ENCODE peak calls at places on chromosomes 4 and X, in ten cellular contexts. Q, W, J, B, L, K, S, Y, X and R are unnamed samples. For H3K36me3, the result is how much of the 10 kb centered on the place peaks cover.

GRCh38 chr4:147633643-147634042 is 16.4 kb downstream of the TMEM184C start:
- DNase-seq in X (no peak), Q (no peak), B (no peak), S (no peak), W (no peak), K (no peak), Y (no peak), J (no peak), L (no peak), R (no peak)

GRCh38 chr4:80058740-80059139 is 14.3 kb downstream of the ANTXR2 start:
- DNase-seq in W (no peak), K (no peak), Y (no peak), L (peak), B (no peak), J (no peak), Q (peak), S (no peak), X (no peak), R (no peak)

GRCh38 chr4:97589481-97590196 is 553.6 kb downstream of the STPG2 start:
- DNase-seq in L (no peak), K (no peak), X (no peak), B (no peak), Q (no peak), S (no peak), W (no peak), J (no peak), Y (no peak), R (no peak)

GRCh38 chrX:37726346-37726745 is 40.8 kb downstream of the XK start:
- DNase-seq in W (no peak), J (no peak), Y (no peak), S (no peak), L (no peak), B (no peak), Q (no peak), X (no peak), K (no peak), R (no peak)

GRCh38 chrX:153726286-153727107 is 1.8 kb downstream of the ABCD1 start:
- DNase-seq in J (peak), B (peak), K (no peak), Y (peak), W (peak), S (peak), L (peak), X (peak), Q (peak), R (peak)

GRCh38 chr4:140238353-140239041 is 84.5 kb upstream of the MAML3 start:
- DNase-seq in X (peak), L (no peak), S (peak), W (peak), Q (peak), K (peak), Y (peak), B (peak), J (peak), R (peak)

GRCh38 chrX:8273451-8273894 is 102.4 kb upstream of the VCX2 start:
- DNase-seq in J (no peak), Y (no peak), S (no peak), X (no peak), Q (peak), W (no peak), B (no peak), L (no peak), K (no peak), R (no peak)

GRCh38 chr4:153939570-153939969 is 150.7 kb upstream of the SFRP2 start:
- DNase-seq in W (no peak), Q (no peak), L (no peak), J (no peak), K (no peak), S (no peak), B (no peak), X (no peak), Y (no peak), R (no peak)

GRCh38 chr4:24010573-24010972 is 120.7 kb upstream of the PPARGC1A start:
- DNase-seq in W (no peak), K (no peak), B (no peak), Y (no peak), J (no peak), Q (no peak), X (no peak), L (no peak), S (no peak), R (no peak)

GRCh38 chr4:84496356-84497219 is 2.5 kb downstream of the NKX6-1 start:
- DNase-seq in W (peak), Q (peak), J (no peak), S (no peak), K (no peak), B (no peak), X (peak), L (no peak), Y (no peak), R (no peak)

GRCh38 chr4:89645512-89645911 is 191.4 kb downstream of the SNCA start:
- DNase-seq in Y (no peak), Q (no peak), S (no peak), X (no peak), K (no peak), W (no peak), L (no peak), J (no peak), B (no peak), R (no peak)

GRCh38 chr4:89640620-89641366 is 196.2 kb downstream of the SNCA start:
- DNase-seq in Y (no peak), Q (peak), K (peak), S (no peak), L (no peak), W (peak), J (peak), X (peak), B (no peak), R (peak)

GRCh38 chr4:89639395-89639794 is 197.6 kb downstream of the SNCA start:
- DNase-seq in X (no peak), K (no peak), W (no peak), Q (no peak), Y (no peak), J (no peak), L (no peak), S (no peak), B (no peak), R (no peak)

DNA sequence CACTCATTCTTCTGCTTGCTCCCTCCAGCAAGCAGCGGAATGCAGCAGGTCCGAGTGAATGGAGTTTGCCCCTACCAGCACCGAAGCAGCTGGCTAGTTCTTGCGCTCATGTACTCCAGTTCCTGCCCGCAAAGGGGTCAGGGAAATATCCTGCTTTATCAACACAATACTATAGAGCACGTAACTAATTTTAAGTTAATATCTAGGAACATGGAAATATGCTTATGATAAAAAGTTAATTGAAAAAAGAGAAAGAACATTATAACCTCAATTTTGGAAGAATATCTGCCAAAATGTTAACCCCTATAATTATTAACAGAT is 195.6 kb downstream of the SNCA start:
- DNase-seq in Q (no peak), B (no peak), S (no peak), W (no peak), K (no peak), Y (no peak), L (no peak), J (no peak), X (no peak), R (no peak)
- H3K4me3 ChIP-seq in Q (no peak), B (no peak), S (no peak), W (no peak), K (no peak), Y (no peak), L (no peak), J (peak), X (peak), R (no peak)

GRCh38 chr4:168999836-169000235 is 10.2 kb downstream of the CBR4 start:
- DNase-seq in S (no peak), Y (no peak), Q (no peak), K (no peak), L (no peak), W (no peak), B (no peak), J (no peak), X (no peak), R (no peak)
- H3K36me3 ChIP-seq in S (half or more), Y (under half), Q (under half), K (under half), L (under half), W (under half), B (under half), J (under half), X (under half), R (under half)

GRCh38 chrX:45750639-45751038 is 550.0 kb upstream of the DIPK2B start:
- DNase-seq in J (no peak), B (no peak), X (no peak), W (no peak), K (no peak), Q (no peak), Y (no peak), S (no peak), L (no peak), R (no peak)
- H3K4me3 ChIP-seq in J (no peak), B (no peak), X (no peak), W (no peak), K (no peak), Q (no peak), Y (no peak), S (no peak), L (no peak), R (no peak)

GRCh38 chr4:92237559-92237958 is 66.2 kb upstream of the GRID2 start:
- DNase-seq in Y (no peak), K (no peak), X (no peak), Q (no peak), J (no peak), B (no peak), L (no peak), W (no peak), S (no peak), R (no peak)
- H3K36me3 ChIP-seq in Y (under half), K (under half), X (under half), Q (under half), J (under half), B (under half), L (under half), W (under half), S (under half), R (under half)

GRCh38 chr4:55517526-55518229 is 29.0 kb downstream of the CLOCK start:
- DNase-seq in Q (no peak), S (no peak), J (no peak), L (no peak), X (no peak), B (no peak), Y (no peak), W (no peak), K (no peak), R (no peak)
- H3K4me3 ChIP-seq in Q (no peak), S (no peak), J (no peak), L (no peak), X (no peak), B (no peak), Y (no peak), W (no peak), K (no peak), R (no peak)

DNA sequence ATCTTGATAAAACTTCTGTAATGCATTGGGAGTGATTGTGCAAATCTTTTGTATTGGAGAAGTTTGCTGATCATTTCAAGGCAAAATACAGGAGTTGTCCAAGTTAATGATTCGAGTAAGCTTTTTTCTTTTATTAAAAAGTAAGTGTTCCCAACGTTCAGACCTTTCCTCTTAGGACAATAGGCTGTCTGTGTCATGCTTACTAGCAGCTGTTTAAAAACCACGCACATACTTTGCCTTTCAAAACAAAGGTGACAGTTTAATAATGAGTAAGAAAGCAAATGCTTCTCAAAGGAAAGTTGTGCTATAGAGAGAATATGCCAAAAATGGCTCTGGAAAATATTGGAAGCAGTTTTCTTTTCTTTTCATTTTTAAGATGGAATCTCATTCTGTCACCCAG is 11.2 kb downstream of the TRAPPC11 start:
- DNase-seq in J (no peak), Y (no peak), Q (no peak), S (no peak), W (no peak), B (no peak), K (no peak), L (no peak), X (no peak), R (no peak)
- H3K36me3 ChIP-seq in J (under half), Y (half or more), Q (half or more), S (half or more), W (under half), B (under half), K (half or more), L (under half), X (under half), R (under half)

GRCh38 chr4:48493485-48494100 is 3.5 kb downstream of the ZAR1 start:
- DNase-seq in W (no peak), B (no peak), X (no peak), S (no peak), L (no peak), Y (no peak), K (no peak), Q (peak), J (no peak), R (no peak)

GRCh38 chr4:48491514-48492176 is 1.6 kb downstream of the ZAR1 start:
- DNase-seq in B (no peak), X (no peak), K (no peak), Q (no peak), L (no peak), J (no peak), S (no peak), W (peak), Y (no peak), R (no peak)

GRCh38 chr4:48490012-48490679 is at the start of gene ZAR1:
- DNase-seq in W (peak), J (no peak), S (no peak), K (no peak), Y (no peak), Q (no peak), L (no peak), B (no peak), X (no peak), R (no peak)

GRCh38 chr4:48489683-48490011 is 405 bp upstream of the ZAR1 start:
- DNase-seq in W (no peak), Y (no peak), L (no peak), B (no peak), Q (no peak), J (no peak), K (no peak), S (no peak), X (no peak), R (no peak)

GRCh38 chr4:48490680-48491513 is 845 bp downstream of the ZAR1 start:
- DNase-seq in Y (no peak), Q (no peak), W (peak), B (no peak), K (no peak), X (no peak), J (no peak), S (peak), L (no peak), R (no peak)
- H3K4me3 ChIP-seq in Y (no peak), Q (peak), W (peak), B (peak), K (peak), X (no peak), J (no peak), S (peak), L (no peak), R (peak)

GRCh38 chr4:17624821-17625220 is 10.4 kb downstream of the MED28 start:
- DNase-seq in W (no peak), X (no peak), Q (no peak), J (no peak), S (no peak), K (no peak), L (no peak), B (no peak), Y (no peak), R (no peak)

GRCh38 chr4:17619416-17620105 is 5.1 kb downstream of the MED28 start:
- DNase-seq in W (no peak), Y (no peak), B (no peak), Q (no peak), X (no peak), L (no peak), J (no peak), K (no peak), S (peak), R (no peak)

GRCh38 chr4:17618926-17619325 is 4.5 kb downstream of the MED28 start:
- DNase-seq in X (no peak), J (no peak), Q (no peak), L (no peak), B (no peak), Y (no peak), W (no peak), K (no peak), S (no peak), R (no peak)

DNA sequence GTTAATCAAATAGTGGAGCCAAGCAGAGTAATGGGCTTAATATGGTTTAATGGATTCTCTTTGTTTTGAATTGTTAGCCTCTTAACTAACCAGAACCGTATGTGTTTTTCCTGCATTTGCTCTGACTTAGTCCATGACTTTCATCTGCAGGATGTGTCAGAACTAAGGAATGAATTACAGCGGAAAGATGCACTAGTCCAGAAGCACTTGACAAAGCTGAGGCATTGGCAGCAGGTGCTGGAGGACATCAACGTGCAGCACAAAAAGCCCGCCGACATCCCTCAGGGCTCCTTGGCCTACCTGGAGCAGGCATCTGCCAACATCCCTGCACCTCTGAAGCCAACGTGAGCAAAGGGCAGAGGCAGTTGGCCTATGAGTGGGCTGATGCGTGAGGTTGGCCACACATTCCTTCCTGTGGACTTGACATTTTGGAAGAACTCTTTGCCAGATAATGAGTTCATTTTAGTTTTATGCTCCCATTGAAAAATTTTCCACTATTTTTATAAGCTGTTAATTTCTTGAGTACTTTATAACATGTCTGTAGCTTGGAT is 9.1 kb downstream of the MED28 start:
- DNase-seq in S (no peak), Y (no peak), Q (no peak), W (no peak), J (no peak), B (no peak), K (no peak), X (no peak), L (no peak), R (no peak)
- H3K36me3 ChIP-seq in S (half or more), Y (half or more), Q (half or more), W (half or more), J (half or more), B (half or more), K (half or more), X (half or more), L (half or more), R (half or more)

GRCh38 chr4:42655248-42655647 is 1.7 kb downstream of the ATP8A1 start:
- DNase-seq in B (no peak), Y (no peak), S (no peak), W (no peak), J (no peak), L (no peak), X (no peak), K (no peak), Q (no peak), R (no peak)
- H3K4me3 ChIP-seq in B (peak), Y (peak), S (peak), W (no peak), J (no peak), L (peak), X (peak), K (peak), Q (peak), R (peak)

GRCh38 chr4:122793811-122794210 is 32.8 kb upstream of the FGF2 start:
- DNase-seq in Q (no peak), K (no peak), B (no peak), L (no peak), Y (no peak), J (no peak), S (no peak), X (no peak), W (no peak), R (no peak)

GRCh38 chr4:122785099-122785498 is 41.5 kb upstream of the FGF2 start:
- DNase-seq in K (no peak), X (no peak), W (no peak), S (no peak), Y (no peak), J (no peak), B (no peak), Q (no peak), L (no peak), R (no peak)

GRCh38 chr4:122784261-122784660 is 42.4 kb upstream of the FGF2 start:
- DNase-seq in K (no peak), Y (no peak), L (no peak), B (no peak), X (no peak), J (no peak), W (no peak), Q (no peak), S (no peak), R (no peak)

GRCh38 chr4:122787940-122788339 is 38.7 kb upstream of the FGF2 start:
- DNase-seq in Q (peak), K (no peak), S (no peak), W (no peak), J (no peak), Y (no peak), L (no peak), B (no peak), X (no peak), R (no peak)

GRCh38 chr4:122788935-122789334 is 37.7 kb upstream of the FGF2 start:
- DNase-seq in K (no peak), X (no peak), W (no peak), Y (no peak), Q (no peak), B (no peak), S (no peak), L (no peak), J (no peak), R (no peak)
- H3K36me3 ChIP-seq in K (under half), X (under half), W (under half), Y (under half), Q (under half), B (under half), S (under half), L (under half), J (under half), R (under half)